ENCODE peak calls at places on chromosomes 2 and 18, in seven cellular contexts. Q is fibroblast of the aortic adventitia, R is renal cortical epithelial cell, M is substantia nigra, A is GM04504, X is NCI-H345, T is smooth muscle cell of the brain vasculature. N is an unnamed sample.

GRCh38 chr2:31282634-31283033 is 48.7 kb downstream of the EHD3 start:
- DNase-seq in Q (no peak), X (no peak), M (no peak), R (no peak), A (no peak), T (no peak), N (no peak)

GRCh38 chr2:240765007-240765406 is 55.0 kb downstream of the KIF1A start:
- DNase-seq in Q (no peak), X (no peak), T (no peak), M (no peak), A (no peak), R (no peak), N (no peak)

GRCh38 chr18:211582-211981 is 53.2 kb downstream of the USP14 start:
- DNase-seq in X (no peak), R (no peak), T (no peak), A (no peak), Q (no peak), M (no peak), N (no peak)

GRCh38 chr18:79395761-79396404 is at the start of gene NFATC1:
- DNase-seq in R (no peak), A (no peak), Q (peak; percentile 63), M (no peak), T (no peak), X (peak; percentile 52), N (no peak)

GRCh38 chr2:43391877-43392214 is 165.4 kb upstream of the ZFP36L2 start:
- DNase-seq in R (no peak), A (peak; percentile 14), T (no peak), M (no peak), X (no peak), Q (peak; percentile 81), N (no peak)

GRCh38 chr18:66440433-66440832 is 163.5 kb downstream of the CDH19 start:
- DNase-seq in Q (no peak), A (no peak), R (no peak), M (no peak), X (no peak), T (no peak), N (no peak)

GRCh38 chr2:105437708-105438103 is 38.9 kb upstream of the FHL2 start:
- DNase-seq in M (no peak), T (peak; percentile 67), X (peak; percentile 20), Q (peak; percentile 70), R (no peak), A (peak; percentile 50), N (peak; percentile 38)

GRCh38 chr2:31440764-31441163 is 26.2 kb upstream of the XDH start:
- DNase-seq in Q (peak; percentile 94), M (no peak), T (no peak), A (peak; percentile 76), X (no peak), R (no peak), N (peak; percentile 90)

GRCh38 chr2:127085260-127085666 is 21.7 kb downstream of the BIN1 start:
- DNase-seq in T (no peak), R (peak; percentile 54), X (no peak), M (no peak), A (no peak), Q (peak; percentile 66), N (no peak)

GRCh38 chr2:232350804-232351685 is 27.5 kb upstream of the ALPP start:
- DNase-seq in R (no peak), A (no peak), Q (no peak), T (no peak), M (no peak), X (peak; percentile 12), N (no peak)

GRCh38 chr2:26088038-26088643 is 54.3 kb downstream of the RAB10 start:
- DNase-seq in M (no peak), A (peak; percentile 3), T (no peak), X (peak; percentile 24), R (peak; percentile 38), Q (peak; percentile 37), N (no peak)

GRCh38 chr2:102037681-102038080 is 45.9 kb downstream of the IL1R2 start:
- DNase-seq in A (peak; percentile 59), M (no peak), X (no peak), T (no peak), R (no peak), Q (peak; percentile 97), N (peak; percentile 74)

GRCh38 chr2:189221811-189222210 is 42.2 kb upstream of the COL5A2 start:
- DNase-seq in X (no peak), Q (peak; percentile 63), T (no peak), A (no peak), R (no peak), M (no peak), N (no peak)

GRCh38 chr18:79699653-79700052 is 20.1 kb downstream of the CTDP1 start:
- DNase-seq in T (no peak), M (no peak), A (no peak), X (no peak), R (no peak), Q (no peak), N (no peak)

GRCh38 chr2:195561205-195562032 is 95.6 kb upstream of the SLC39A10 start:
- DNase-seq in M (no peak), Q (peak; percentile 95), T (no peak), X (no peak), A (peak; percentile 84), R (peak; percentile 56), N (peak; percentile 98)

GRCh38 chr2:238488347-238488826 is 61.7 kb downstream of the ASB1 start:
- DNase-seq in M (no peak), X (no peak), A (no peak), Q (no peak), R (no peak), T (no peak), N (no peak)

GRCh38 chr2:160993543-160994090 is 166.6 kb upstream of the TANK start:
- DNase-seq in Q (no peak), R (peak; percentile 48), A (no peak), X (peak; percentile 43), T (peak; percentile 44), M (no peak), N (no peak)

GRCh38 chr2:115946891-115947290 is 1504.5 kb downstream of the DPP10 start:
- DNase-seq in A (no peak), Q (no peak), R (no peak), X (no peak), T (no peak), M (no peak), N (no peak)

GRCh38 chr2:102449370-102449974 is 23.6 kb upstream of the SLC9A4 start:
- DNase-seq in R (peak; percentile 38), X (peak; percentile 21), M (no peak), T (peak; percentile 23), A (peak; percentile 11), Q (peak; percentile 70), N (peak; percentile 1)

GRCh38 chr2:38155-38554 is 8.2 kb downstream of the FAM110C start:
- DNase-seq in Q (no peak), X (no peak), T (no peak), A (no peak), M (no peak), R (peak; percentile 75), N (no peak)

GRCh38 chr2:150076281-150076680 is 411.2 kb downstream of the RND3 start:
- DNase-seq in X (no peak), Q (peak; percentile 59), T (no peak), A (no peak), R (peak; percentile 35), M (no peak), N (no peak)

GRCh38 chr2:85785027-85785822 is 31.4 kb downstream of the ATOH8 start:
- DNase-seq in R (peak; percentile 8), A (peak; percentile 61), T (no peak), Q (peak; percentile 96), M (peak; percentile 52), X (no peak), N (peak; percentile 89)

GRCh38 chr2:233820766-233821105 is 33.6 kb downstream of the HJURP start:
- DNase-seq in R (no peak), A (no peak), M (no peak), Q (no peak), X (no peak), T (no peak), N (no peak)

GRCh38 chr2:199747427-199747826 is 103.6 kb downstream of the FTCDNL1 start:
- DNase-seq in R (no peak), X (peak; percentile 55), Q (no peak), T (no peak), M (no peak), A (no peak), N (no peak)

GRCh38 chr2:102575888-102576287 is 43.5 kb upstream of the SLC9A2 start:
- DNase-seq in X (no peak), A (no peak), Q (no peak), R (no peak), T (no peak), M (no peak), N (no peak)

GRCh38 chr2:61426267-61426897 is 44.5 kb downstream of the USP34 start:
- DNase-seq in A (no peak), M (no peak), T (no peak), Q (no peak), X (no peak), R (peak; percentile 47), N (no peak)

GRCh38 chr2:19358242-19359020 is at the start of gene OSR1:
- DNase-seq in Q (peak; percentile 91), A (peak; percentile 53), T (no peak), M (no peak), R (peak; percentile 28), X (peak; percentile 68), N (no peak)

GRCh38 chr2:240840435-240841060 is 20.5 kb upstream of the KIF1A start:
- DNase-seq in Q (peak; percentile 67), M (peak; percentile 56), R (peak; percentile 50), T (peak; percentile 20), A (peak; percentile 60), X (peak; percentile 56), N (no peak)

GRCh38 chr18:42773870-42774269 is 341.6 kb downstream of the RIT2 start:
- DNase-seq in T (no peak), X (no peak), A (no peak), Q (no peak), R (peak; percentile 34), M (no peak), N (no peak)

GRCh38 chr18:2641638-2642037 is 13.9 kb upstream of the SMCHD1 start:
- DNase-seq in X (no peak), M (no peak), A (no peak), T (no peak), R (peak; percentile 11), Q (peak; percentile 46), N (no peak)

GRCh38 chr2:174776686-174777085 is 12.4 kb upstream of the CHRNA1 start:
- DNase-seq in T (no peak), Q (no peak), A (no peak), X (no peak), M (no peak), R (no peak), N (no peak)

GRCh38 chr2:119253114-119253702 is 29.6 kb downstream of the STEAP3 start:
- DNase-seq in M (no peak), R (peak; percentile 88), Q (peak; percentile 76), A (no peak), T (no peak), X (no peak), N (no peak)

GRCh38 chr2:67845557-67846114 is 217.2 kb downstream of the C1D start:
- DNase-seq in M (no peak), X (peak; percentile 49), Q (no peak), T (peak; percentile 51), R (no peak), A (no peak), N (no peak)

N was measured in AG09309.